ENCODE peak calls at places on chromosomes 3 and 15, in seven cellular contexts. G, H, A, V, O, B and Y are unnamed samples.

GRCh38 chr15:68268405-68268804 is 9.1 kb upstream of the FEM1B start:
- DNase-seq in A (no peak), B (no peak), O (no peak), V (no peak), G (no peak), H (no peak), Y (no peak)

GRCh38 chr3:195147649-195148121 is 123.3 kb downstream of the XXYLT1 start:
- DNase-seq in A (no peak), O (no peak), H (no peak), G (peak; percentile 60), V (peak; percentile 59), B (peak; percentile 64), Y (peak; percentile 54)

GRCh38 chr3:144843099-144843498 is 871.5 kb downstream of the DIPK2A start:
- DNase-seq in H (no peak), G (no peak), O (no peak), B (no peak), V (no peak), A (no peak), Y (no peak)

GRCh38 chr3:59985643-59986200 is 935.9 kb upstream of the CFAP20DC start:
- DNase-seq in H (no peak), O (no peak), G (no peak), V (no peak), B (no peak), A (no peak), Y (no peak)

GRCh38 chr3:106247902-106248684 is 379.3 kb upstream of the CBLB start:
- DNase-seq in H (no peak), G (no peak), V (no peak), B (no peak), A (no peak), O (no peak), Y (no peak)

GRCh38 chr3:98519351-98519750 is 3.4 kb downstream of the CLDND1 start:
- DNase-seq in H (no peak), A (no peak), G (no peak), B (no peak), V (no peak), O (no peak), Y (no peak)

GRCh38 chr3:171385086-171385485 is 75.1 kb downstream of the TNIK start:
- DNase-seq in B (no peak), A (no peak), H (no peak), G (no peak), V (no peak), O (no peak), Y (no peak)

GRCh38 chr15:95196176-95196915 is 965.0 kb downstream of the MCTP2 start:
- DNase-seq in A (no peak), H (no peak), O (no peak), V (no peak), G (no peak), B (no peak), Y (no peak)

GRCh38 chr3:38348903-38349302 is 2.3 kb downstream of the XYLB start:
- DNase-seq in H (no peak), G (no peak), O (no peak), B (peak; percentile 54), V (no peak), A (no peak), Y (no peak)

GRCh38 chr3:5799421-5799820 is 611.9 kb downstream of the EDEM1 start:
- DNase-seq in V (no peak), H (no peak), O (no peak), B (no peak), G (no peak), A (no peak), Y (no peak)

GRCh38 chr15:22240403-22240802 is 160.1 kb downstream of the OR4M2 start:
- DNase-seq in H (no peak), O (no peak), V (no peak), A (no peak), G (no peak), B (no peak), Y (no peak)

GRCh38 chr15:22239806-22240180 is 159.5 kb downstream of the OR4M2 start:
- DNase-seq in B (no peak), H (no peak), V (no peak), G (no peak), A (no peak), O (no peak), Y (no peak)

GRCh38 chr15:22243440-22244130 is 163.3 kb downstream of the OR4M2 start:
- DNase-seq in H (no peak), O (no peak), B (no peak), A (no peak), G (no peak), V (no peak), Y (no peak)

GRCh38 chr15:22240951-22241350 is 160.6 kb downstream of the OR4M2 start:
- DNase-seq in V (no peak), O (no peak), A (no peak), H (no peak), B (no peak), G (no peak), Y (no peak)

DNA sequence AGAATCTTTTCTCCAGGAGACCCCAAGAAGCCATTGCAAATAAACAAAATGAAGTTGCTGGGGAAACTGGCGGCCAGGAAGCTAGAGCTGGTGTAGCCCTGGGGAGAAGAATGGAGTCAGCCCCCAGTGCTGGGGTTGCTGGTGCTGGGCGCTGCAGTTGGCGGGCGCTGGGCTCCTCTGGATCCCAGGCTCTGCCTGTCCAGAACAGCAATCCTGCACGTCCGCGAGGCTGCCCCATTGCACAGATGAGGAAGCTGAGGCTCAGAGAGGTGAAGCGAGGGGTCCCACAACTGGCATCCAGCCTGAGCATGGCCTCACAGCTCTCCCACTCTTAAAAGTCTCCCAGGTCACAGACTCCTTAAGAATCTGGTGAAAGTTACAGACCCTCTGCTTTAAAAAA is 161.1 kb downstream of the OR4M2 start:
- DNase-seq in O (no peak), A (no peak), V (no peak), B (no peak), H (no peak), G (no peak), Y (no peak)
- H3K9me3 ChIP-seq in O (no peaks in the 10 kb centered on the region), A (no peaks in the 10 kb centered on the region), V (peaks cover 2% of the 10 kb centered on the region), B (no peaks in the 10 kb centered on the region), H (peaks cover 6% of the 10 kb centered on the region), G (no peaks in the 10 kb centered on the region), Y (no peaks in the 10 kb centered on the region)

GRCh38 chr15:73923156-73923487 is 3.1 kb upstream of the LOXL1 start:
- DNase-seq in H (no peak), A (no peak), O (no peak), V (no peak), B (no peak), G (no peak), Y (no peak)

GRCh38 chr15:73923488-73924164 is 2.6 kb upstream of the LOXL1 start:
- DNase-seq in B (no peak), V (no peak), A (no peak), G (no peak), H (no peak), O (no peak), Y (no peak)

GRCh38 chr15:73926191-73927002 is at the start of gene LOXL1:
- DNase-seq in B (peak; percentile 53), H (peak; percentile 84), O (peak; percentile 67), G (peak; percentile 56), A (no peak), V (peak; percentile 78), Y (peak; percentile 70)

GRCh38 chr15:73922186-73923151 is 3.8 kb upstream of the LOXL1 start:
- DNase-seq in V (peak; percentile 68), B (no peak), O (no peak), A (no peak), G (no peak), H (peak; percentile 69), Y (peak; percentile 80)

DNA sequence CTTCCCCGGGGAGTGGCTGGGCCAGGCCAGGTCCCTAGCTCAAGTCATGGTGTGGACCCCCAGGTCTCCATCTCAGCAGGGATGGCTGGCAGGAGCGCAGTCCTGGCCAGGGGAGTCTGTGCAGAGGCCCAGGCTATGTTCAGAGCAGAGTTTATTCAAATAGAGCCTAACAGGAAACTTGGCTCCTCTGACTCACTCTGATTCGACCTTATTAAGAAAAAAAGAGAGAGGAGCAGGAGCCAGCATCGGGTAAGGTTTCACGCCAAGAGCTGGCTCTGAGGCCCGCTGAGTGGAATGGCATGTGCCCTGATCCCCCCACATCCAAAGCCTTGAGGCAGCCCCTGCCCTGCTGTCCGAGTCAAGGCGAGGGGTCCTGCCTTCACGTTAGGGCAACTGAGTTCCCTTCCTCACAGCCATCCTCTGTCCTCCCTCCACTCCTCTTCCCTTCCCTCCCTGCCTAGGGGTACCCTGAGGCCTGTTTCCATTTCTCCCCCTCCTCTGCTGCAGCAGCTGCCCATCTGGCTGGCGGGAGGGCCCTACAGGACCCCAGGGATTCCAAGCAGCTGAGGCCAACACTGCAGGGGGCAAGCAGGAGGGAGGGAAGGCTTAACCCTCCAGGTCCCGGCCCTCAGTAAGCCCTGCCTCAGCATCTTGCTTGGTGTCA is 1.9 kb upstream of the LOXL1 start:
- DNase-seq in B (no peak), O (no peak), H (no peak), G (no peak), A (no peak), V (no peak), Y (no peak)
- H3K4me1 ChIP-seq in B (peaks cover 54% of the 10 kb centered on the region), O (peaks cover 59% of the 10 kb centered on the region), H (peaks cover 50% of the 10 kb centered on the region), G (no peaks in the 10 kb centered on the region), A (peaks cover 57% of the 10 kb centered on the region), V (peaks cover 78% of the 10 kb centered on the region), Y (peaks cover 98% of the 10 kb centered on the region)

DNA sequence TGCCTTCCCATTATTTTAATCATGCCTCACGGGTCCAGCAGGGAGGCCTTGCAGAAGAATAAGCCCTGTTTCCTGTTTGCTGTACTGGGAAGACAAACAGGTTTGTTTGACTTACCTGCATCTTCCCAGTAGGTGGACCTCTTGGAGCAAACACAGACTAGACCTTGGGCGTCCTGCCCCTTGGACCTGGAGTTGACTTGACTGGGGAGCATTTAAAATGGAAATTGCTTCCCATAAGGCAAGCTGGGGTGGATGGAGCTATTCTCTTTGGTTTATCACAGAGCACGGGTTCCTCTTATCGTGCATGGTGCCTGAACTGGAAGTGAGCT is 151.4 kb downstream of the RPLP1 start:
- DNase-seq in O (peak; percentile 57), G (peak; percentile 71), V (no peak), A (no peak), B (peak; percentile 21), H (no peak), Y (no peak)
- TF ChIP-seq CTCF in O (no peak), G (peak; percentile 18), V (no peak), A (no peak), B (no peak), H (no peak), Y (no peak)

GRCh38 chr3:175940243-175940642 is 1081.1 kb downstream of the NAALADL2 start:
- DNase-seq in G (no peak), B (no peak), V (no peak), A (no peak), O (no peak), H (no peak), Y (no peak)
- H3K9me3 ChIP-seq in G (no peaks in the 10 kb centered on the region), B (no peaks in the 10 kb centered on the region), V (peaks cover 33% of the 10 kb centered on the region), A (no peaks in the 10 kb centered on the region), O (no peaks in the 10 kb centered on the region), H (no peaks in the 10 kb centered on the region), Y (no peaks in the 10 kb centered on the region)

DNA sequence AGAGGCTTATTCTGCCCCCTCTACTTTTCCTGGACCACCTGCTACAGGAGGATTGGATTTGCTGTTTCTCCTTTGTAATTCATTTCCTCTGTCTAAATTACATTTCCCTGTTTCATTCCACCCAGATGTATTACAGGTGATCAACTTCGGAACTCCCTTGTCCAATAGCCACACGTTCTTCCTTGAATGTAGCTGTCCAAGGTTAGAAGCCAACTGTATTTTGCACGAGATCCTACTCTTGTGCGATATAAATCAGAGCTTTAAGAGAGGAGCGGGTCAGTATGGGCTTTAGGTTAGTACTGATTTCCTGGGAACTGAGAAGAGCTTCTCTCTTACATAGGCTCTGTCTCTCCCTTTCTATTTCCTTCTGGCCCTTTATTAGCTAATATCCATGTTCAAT is 20.5 kb downstream of the GJD2 start:
- DNase-seq in B (no peak), O (no peak), G (no peak), A (no peak), V (no peak), H (no peak), Y (no peak)
- H3K4me1 ChIP-seq in B (no peaks in the 10 kb centered on the region), O (no peaks in the 10 kb centered on the region), G (no peaks in the 10 kb centered on the region), A (no peaks in the 10 kb centered on the region), V (no peaks in the 10 kb centered on the region), H (no peaks in the 10 kb centered on the region), Y (no peaks in the 10 kb centered on the region)